ENCODE peak calls at places on chromosomes 13 and 19, in eight cellular contexts. Y, G, N, A, I, S, B and Z are unnamed samples.

GRCh38 chr19:35120492-35120891 is 4.9 kb downstream of the FXYD3 start:
- DNase-seq in N (no peak), A (no peak), S (no peak), B (peak), G (no peak), Y (no peak), I (peak), Z (no peak)

GRCh38 chr19:52307275-52307674 is 10.3 kb downstream of the ZNF480 start:
- DNase-seq in N (no peak), S (peak), Y (no peak), B (no peak), G (no peak), I (no peak), A (peak), Z (no peak)

GRCh38 chr13:34020388-34020787 is 202.4 kb downstream of the RFC3 start:
- DNase-seq in S (no peak), A (no peak), G (no peak), Y (no peak), I (no peak), B (no peak), N (no peak), Z (no peak)

GRCh38 chr13:29187584-29187983 is 367.4 kb downstream of the MTUS2 start:
- DNase-seq in Y (no peak), I (no peak), G (no peak), S (no peak), N (no peak), A (no peak), B (no peak), Z (no peak)

GRCh38 chr19:4581381-4582111 is 22.1 kb upstream of the SEMA6B start:
- DNase-seq in I (no peak), G (no peak), A (no peak), N (no peak), Y (no peak), B (no peak), S (peak), Z (no peak)

GRCh38 chr19:51272183-51272817 is 21.4 kb downstream of the SIGLECL1 start:
- DNase-seq in Y (no peak), S (peak), B (no peak), G (no peak), I (no peak), N (no peak), A (no peak), Z (no peak)

GRCh38 chr13:21557995-21558394 is 46.0 kb downstream of the MICU2 start:
- DNase-seq in N (no peak), A (peak), I (no peak), Y (no peak), S (peak), G (no peak), B (no peak), Z (no peak)

GRCh38 chr13:34201050-34201913 is 383.3 kb downstream of the RFC3 start:
- DNase-seq in Y (no peak), G (no peak), N (no peak), A (peak), I (peak), B (no peak), S (no peak), Z (no peak)

GRCh38 chr19:28012361-28012760 is 1200.6 kb downstream of the UQCRFS1 start:
- DNase-seq in I (no peak), S (peak), A (no peak), G (no peak), N (no peak), B (no peak), Y (no peak), Z (no peak)

GRCh38 chr13:20069956-20070355 is 90.9 kb downstream of the GJA3 start:
- DNase-seq in Y (no peak), S (no peak), G (no peak), B (no peak), N (no peak), A (no peak), I (no peak), Z (no peak)

GRCh38 chr19:46620716-46621115 is 4.2 kb downstream of the PTGIR start:
- DNase-seq in S (no peak), I (no peak), B (peak), N (no peak), Y (no peak), A (peak), G (no peak), Z (no peak)

GRCh38 chr13:85970727-85971126 is 171.5 kb upstream of the SLITRK6 start:
- DNase-seq in G (no peak), S (no peak), I (no peak), A (no peak), N (no peak), Y (no peak), B (no peak), Z (no peak)
- TF ChIP-seq CTCF in G (no peak), S (no peak), I (no peak), A (no peak), N (no peak), Y (no peak), B (no peak), Z (no peak)

DNA sequence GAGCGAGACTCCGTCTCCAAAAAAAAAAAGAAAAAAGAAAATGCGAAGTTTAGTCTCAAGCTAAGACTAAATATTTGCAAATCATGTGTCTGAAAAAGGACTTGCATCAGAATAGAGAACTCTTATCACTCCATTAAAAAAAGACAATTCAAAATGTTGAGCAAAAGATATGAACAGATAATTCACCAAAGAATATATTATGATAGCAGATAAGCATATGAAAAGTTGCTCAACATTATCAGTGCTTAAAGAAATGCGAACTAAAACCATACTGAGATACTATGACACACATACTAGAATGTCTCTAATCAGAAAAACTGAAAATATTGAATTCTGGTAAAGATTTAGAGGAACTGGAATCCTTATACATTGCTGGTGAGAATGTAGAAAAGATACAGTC is 38.7 kb upstream of the SACS start:
- DNase-seq in I (no peak), S (no peak), A (no peak), B (no peak), G (no peak), Y (no peak), N (no peak), Z (no peak)
- H3K4me3 ChIP-seq in I (peak), S (no peak), A (no peak), B (no peak), G (no peak), Y (no peak), N (no peak), Z (no peak)

DNA sequence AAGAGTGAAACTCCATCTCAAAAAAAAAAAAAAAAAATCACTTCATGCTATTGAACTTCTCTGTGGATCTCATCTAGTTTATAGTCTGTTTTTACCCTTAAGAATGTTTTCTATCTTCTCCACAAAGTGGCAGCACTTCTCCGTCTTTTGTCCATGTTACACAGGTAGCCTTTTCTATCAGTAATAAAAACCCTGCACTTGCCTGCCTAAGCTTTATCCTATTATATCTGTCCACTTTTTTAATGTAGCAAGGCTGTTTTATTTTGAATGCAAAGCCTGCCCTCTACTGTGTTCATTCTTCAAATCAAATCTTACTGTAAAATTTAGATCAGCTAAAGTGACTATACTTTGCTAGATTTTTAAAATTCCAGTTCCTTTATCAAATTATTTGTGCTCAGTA is 124.0 kb downstream of the STOML3 start:
- DNase-seq in G (no peak), Y (no peak), S (no peak), B (no peak), N (no peak), I (no peak), A (no peak), Z (no peak)
- TF ChIP-seq CTCF in G (no peak), Y (no peak), S (no peak), B (peak), N (no peak), I (no peak), A (no peak), Z (peak)

GRCh38 chr19:16074488-16075365 is 1.6 kb upstream of the TPM4 start:
- DNase-seq in B (peak), G (peak), Y (no peak), N (no peak), A (no peak), I (no peak), S (no peak), Z (no peak)
- H3K4me3 ChIP-seq in B (no peak), G (no peak), Y (no peak), N (no peak), A (no peak), I (no peak), S (peak), Z (no peak)

GRCh38 chr19:799076-799881 is 2.0 kb downstream of the PTBP1 start:
- DNase-seq in A (no peak), B (no peak), G (peak), S (peak), I (no peak), N (no peak), Y (no peak), Z (no peak)
- TF ChIP-seq CTCF in A (peak), B (peak), G (no peak), S (no peak), I (peak), N (no peak), Y (no peak), Z (peak)

DNA sequence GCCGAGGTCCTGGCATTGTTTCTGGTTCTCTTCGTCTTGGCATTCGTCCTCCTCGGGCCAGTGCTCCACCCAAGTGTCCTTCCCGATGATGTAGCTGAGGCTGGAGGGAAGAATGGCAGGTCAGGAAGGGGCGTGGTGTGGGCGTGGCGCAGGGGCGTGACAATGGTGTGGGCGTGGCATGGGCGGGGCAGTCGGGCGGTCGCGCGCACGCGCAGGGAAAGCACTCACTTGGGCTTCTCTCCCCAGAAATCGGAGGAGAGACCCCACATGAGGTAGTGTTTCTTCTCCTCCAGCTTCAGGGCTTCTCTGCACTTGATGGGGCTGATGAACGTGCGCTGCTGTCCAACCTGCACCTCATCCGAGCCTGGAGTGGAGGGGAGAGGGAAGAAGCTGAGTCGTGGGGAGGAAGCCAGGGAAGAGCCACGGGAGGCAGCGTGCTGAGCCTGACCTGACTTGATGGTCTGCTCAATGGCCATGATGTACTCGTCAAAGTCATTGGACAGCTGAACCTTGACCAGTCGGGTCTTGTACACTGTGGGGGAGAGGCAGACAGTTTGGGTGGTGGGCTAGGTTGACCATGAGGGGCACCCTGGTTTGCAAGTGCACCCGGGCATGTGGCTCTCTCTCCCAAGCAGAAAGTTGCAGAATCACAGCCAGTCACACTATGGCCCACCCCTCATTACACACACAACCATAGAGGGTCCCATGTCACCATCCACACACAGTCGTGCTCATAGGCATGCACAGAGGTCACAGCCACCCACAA is 8.1 kb upstream of the TNFSF14 start:
- DNase-seq in Y (no peak), S (peak), A (no peak), G (no peak), N (no peak), I (no peak), B (no peak), Z (no peak)
- H3K4me3 ChIP-seq in Y (no peak), S (peak), A (no peak), G (no peak), N (no peak), I (no peak), B (no peak), Z (no peak)

GRCh38 chr13:97256343-97256783 is 34.2 kb downstream of the MBNL2 start:
- DNase-seq in B (no peak), G (no peak), I (peak), A (peak), N (no peak), Y (no peak), S (no peak), Z (peak)

GRCh38 chr13:97259787-97260641 is 37.9 kb downstream of the MBNL2 start:
- DNase-seq in I (peak), B (no peak), A (peak), Y (no peak), S (no peak), N (no peak), G (no peak), Z (no peak)

GRCh38 chr13:97257228-97257755 is 35.2 kb downstream of the MBNL2 start:
- DNase-seq in G (no peak), I (no peak), A (no peak), S (no peak), B (no peak), Y (no peak), N (no peak), Z (no peak)

GRCh38 chr13:97258801-97259200 is 36.7 kb downstream of the MBNL2 start:
- DNase-seq in G (no peak), A (peak), S (no peak), N (no peak), B (no peak), Y (no peak), I (peak), Z (peak)

GRCh38 chr13:97257800-97258799 is 36.0 kb downstream of the MBNL2 start:
- DNase-seq in I (peak), G (no peak), N (peak), A (peak), Y (no peak), S (peak), B (peak), Z (peak)
- TF ChIP-seq CTCF in I (no peak), G (no peak), N (no peak), A (peak), Y (no peak), S (peak), B (peak), Z (peak)

GRCh38 chr13:101916758-101917474 is 464.4 kb downstream of the ITGBL1 start:
- DNase-seq in Y (no peak), A (no peak), G (no peak), S (peak), I (no peak), N (no peak), B (no peak), Z (no peak)
- H3K4me3 ChIP-seq in Y (no peak), A (peak), G (no peak), S (peak), I (no peak), N (no peak), B (peak), Z (peak)